ENCODE peak calls at places on chromosomes 16 and 17, in four cellular contexts. I, M, L and H are unnamed samples.

GRCh38 chr17:57328109-57328882 is 72.0 kb downstream of the MSI2 start:
- DNase-seq in M (no peak), L (no peak), I (no peak), H (no peak)

GRCh38 chr16:78396673-78397072 is 297.2 kb downstream of the WWOX start:
- DNase-seq in L (no peak), M (no peak), I (no peak), H (no peak)

GRCh38 chr17:77503916-77504651 is 363.3 kb downstream of the SEC14L1 start:
- DNase-seq in M (no peak), L (no peak), I (no peak), H (peak)

GRCh38 chr16:68866933-68867332 is 23.6 kb downstream of the TANGO6 start:
- DNase-seq in I (no peak), M (no peak), L (no peak), H (no peak)

GRCh38 chr17:44492706-44493272 is 10.4 kb downstream of the GPATCH8 start:
- DNase-seq in M (no peak), L (no peak), I (no peak), H (no peak)

GRCh38 chr17:74454197-74455024 is 12.0 kb upstream of the CD300A start:
- DNase-seq in L (no peak), M (peak), I (peak), H (peak)

GRCh38 chr17:4951486-4951885 is 567 bp downstream of the ENO3 start:
- DNase-seq in M (no peak), I (no peak), L (no peak), H (no peak)

GRCh38 chr17:77285594-77286390 is 145.0 kb downstream of the SEC14L1 start:
- DNase-seq in M (no peak), L (no peak), I (no peak), H (no peak)

GRCh38 chr17:17815062-17815406 is 21.8 kb downstream of the SREBF1 start:
- DNase-seq in M (no peak), I (no peak), L (no peak), H (no peak)

GRCh38 chr17:1294157-1294717 is 14.8 kb downstream of the TRARG1 start:
- DNase-seq in L (no peak), M (peak), I (no peak), H (no peak)

GRCh38 chr17:949623-950338 is 29.8 kb downstream of the NXN start:
- DNase-seq in I (no peak), L (no peak), M (no peak), H (peak)

GRCh38 chr17:9427460-9428315 is 147.9 kb downstream of the STX8 start:
- DNase-seq in M (no peak), L (no peak), I (no peak), H (peak)

GRCh38 chr17:55702150-55702549 is 20.5 kb downstream of the TMEM100 start:
- DNase-seq in M (no peak), I (no peak), L (no peak), H (no peak)

GRCh38 chr17:33052856-33053255 is 61.2 kb downstream of the SPACA3 start:
- DNase-seq in I (no peak), M (no peak), L (no peak), H (no peak)

GRCh38 chr16:78489631-78490030 is 390.2 kb downstream of the WWOX start:
- DNase-seq in M (no peak), L (no peak), I (no peak), H (no peak)

GRCh38 chr16:71846443-71846842 is 667 bp downstream of the ATXN1L start:
- DNase-seq in M (peak), L (no peak), I (no peak), H (no peak)

GRCh38 chr17:412211-413015 is 59.8 kb upstream of the RPH3AL start:
- DNase-seq in M (peak), L (no peak), I (no peak), H (peak)

GRCh38 chr17:63800783-63801182 is 26.4 kb upstream of the PSMC5 start:
- DNase-seq in L (no peak), M (no peak), I (no peak), H (no peak)

GRCh38 chr17:28227278-28228108 is 91.5 kb upstream of the TMEM97 start:
- DNase-seq in M (no peak), I (no peak), L (peak), H (peak)

GRCh38 chr16:16137110-16137509 is 86.2 kb downstream of the ABCC6 start:
- DNase-seq in M (no peak), L (no peak), I (no peak), H (no peak)

DNA sequence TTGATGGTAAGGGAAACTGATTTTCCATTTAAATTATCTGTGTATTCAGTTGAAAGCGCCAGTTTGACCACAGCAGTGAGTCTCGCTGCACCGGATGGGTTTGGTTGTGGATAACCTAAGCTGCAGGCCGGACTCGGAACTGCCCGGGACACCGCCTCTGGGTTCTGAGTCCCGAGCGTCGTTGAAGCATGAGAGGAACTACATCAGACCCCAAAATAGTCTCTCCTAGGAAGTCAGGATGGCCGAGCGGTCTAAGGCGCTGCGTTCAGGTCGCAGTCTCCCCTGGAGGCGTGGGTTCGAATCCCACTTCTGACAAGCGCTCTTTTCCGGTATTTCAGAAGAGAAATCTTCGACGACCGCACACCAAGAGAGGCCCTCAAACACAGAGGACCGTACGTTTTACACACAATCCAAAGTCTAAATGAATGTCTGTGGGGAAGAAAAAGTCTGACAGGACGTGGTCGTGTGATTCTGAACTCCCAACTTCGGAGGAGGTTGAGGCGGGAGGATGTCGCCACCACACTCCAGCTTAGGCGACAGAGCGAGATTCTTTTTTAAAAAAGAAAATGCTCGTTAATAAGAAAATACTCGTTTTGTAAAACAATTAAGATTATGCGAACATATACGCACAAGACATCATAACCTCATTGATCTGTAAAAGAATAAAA is 15.4 kb upstream of the PLLP start:
- DNase-seq in M (peak), I (peak), L (peak), H (peak)
- TF ChIP-seq CTCF in M (peak), I (no peak), L (peak), H (peak)

GRCh38 chr16:82395212-82395611 is 225.2 kb upstream of the MPHOSPH6 start:
- DNase-seq in L (no peak), M (no peak), I (no peak), H (no peak)

GRCh38 chr16:82396509-82396908 is 226.5 kb upstream of the MPHOSPH6 start:
- DNase-seq in M (no peak), I (no peak), L (no peak), H (no peak)

GRCh38 chr16:82386771-82387170 is 216.7 kb upstream of the MPHOSPH6 start:
- DNase-seq in L (no peak), I (no peak), M (no peak), H (no peak)

GRCh38 chr16:82391690-82392089 is 221.7 kb upstream of the MPHOSPH6 start:
- DNase-seq in M (no peak), I (no peak), L (no peak), H (no peak)
- TF ChIP-seq CTCF in M (no peak), I (no peak), L (no peak), H (no peak)

DNA sequence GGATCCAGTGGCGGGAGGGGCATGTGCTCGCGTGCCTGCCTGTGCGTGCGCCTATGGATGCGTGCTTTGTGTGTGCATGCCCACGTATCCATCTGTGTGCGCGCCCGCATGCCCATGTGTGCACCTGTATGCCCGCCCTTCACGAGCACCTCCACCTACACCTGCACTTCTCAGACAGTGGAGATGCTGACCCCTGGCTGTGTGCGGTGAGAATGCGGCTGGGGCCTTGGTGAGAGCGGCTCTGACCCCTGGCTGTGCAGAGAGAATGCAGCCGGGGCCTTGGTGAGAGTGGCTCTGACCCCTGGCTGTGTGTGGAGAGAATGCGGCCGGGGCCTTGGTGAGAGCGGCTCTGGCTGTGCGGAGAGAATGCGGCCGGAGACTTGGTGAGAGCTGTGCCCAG is 33.9 kb downstream of the AXIN1 start:
- DNase-seq in M (no peak), I (no peak), L (no peak), H (peak)
- TF ChIP-seq CTCF in M (peak), I (no peak), L (peak), H (peak)

DNA sequence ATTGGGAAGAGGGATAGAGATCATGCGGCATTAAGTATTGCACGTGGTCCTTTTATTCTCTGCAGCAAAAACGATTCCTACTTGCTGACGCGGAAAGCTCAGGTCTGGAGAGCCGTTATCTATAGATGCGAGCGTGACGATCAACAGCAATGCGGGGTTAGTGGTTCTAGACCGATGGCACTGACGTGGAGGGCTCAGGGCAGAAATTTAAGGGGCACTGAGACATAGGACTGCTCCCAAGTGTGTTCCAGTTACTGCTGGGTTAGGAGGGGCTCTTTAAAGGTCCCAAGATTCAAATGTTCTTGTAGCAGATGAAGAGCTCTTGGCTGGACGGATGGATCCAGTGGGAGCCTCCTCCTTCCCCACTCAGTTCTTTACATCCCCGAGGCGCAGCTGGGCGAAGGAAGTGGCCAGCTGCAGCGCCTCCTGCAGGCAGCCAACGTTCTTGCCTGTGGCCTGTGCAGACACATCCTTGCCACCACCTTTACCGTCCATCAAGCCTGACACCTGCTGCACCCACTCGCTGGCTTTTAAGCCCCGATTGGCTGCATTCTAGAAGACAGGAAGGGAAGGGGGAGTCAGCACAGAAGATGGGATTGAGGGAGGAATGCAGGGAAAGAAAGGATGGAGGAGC is 732 bp upstream of the EXOSC6 start:
- DNase-seq in L (no peak), M (peak), I (no peak), H (peak)
- TF ChIP-seq CTCF in L (peak), M (peak), I (no peak), H (peak)

GRCh38 chr17:2708585-2709172 is 2.9 kb downstream of the CLUH start:
- DNase-seq in I (no peak), L (no peak), M (no peak), H (no peak)

GRCh38 chr17:2705888-2706795 is 5.4 kb downstream of the CLUH start:
- DNase-seq in M (no peak), L (no peak), I (no peak), H (no peak)

GRCh38 chr17:2706911-2707510 is 4.6 kb downstream of the CLUH start:
- DNase-seq in I (no peak), M (no peak), L (no peak), H (no peak)

GRCh38 chr17:2709173-2709661 is 2.3 kb downstream of the CLUH start:
- DNase-seq in M (peak), L (no peak), I (no peak), H (no peak)

DNA sequence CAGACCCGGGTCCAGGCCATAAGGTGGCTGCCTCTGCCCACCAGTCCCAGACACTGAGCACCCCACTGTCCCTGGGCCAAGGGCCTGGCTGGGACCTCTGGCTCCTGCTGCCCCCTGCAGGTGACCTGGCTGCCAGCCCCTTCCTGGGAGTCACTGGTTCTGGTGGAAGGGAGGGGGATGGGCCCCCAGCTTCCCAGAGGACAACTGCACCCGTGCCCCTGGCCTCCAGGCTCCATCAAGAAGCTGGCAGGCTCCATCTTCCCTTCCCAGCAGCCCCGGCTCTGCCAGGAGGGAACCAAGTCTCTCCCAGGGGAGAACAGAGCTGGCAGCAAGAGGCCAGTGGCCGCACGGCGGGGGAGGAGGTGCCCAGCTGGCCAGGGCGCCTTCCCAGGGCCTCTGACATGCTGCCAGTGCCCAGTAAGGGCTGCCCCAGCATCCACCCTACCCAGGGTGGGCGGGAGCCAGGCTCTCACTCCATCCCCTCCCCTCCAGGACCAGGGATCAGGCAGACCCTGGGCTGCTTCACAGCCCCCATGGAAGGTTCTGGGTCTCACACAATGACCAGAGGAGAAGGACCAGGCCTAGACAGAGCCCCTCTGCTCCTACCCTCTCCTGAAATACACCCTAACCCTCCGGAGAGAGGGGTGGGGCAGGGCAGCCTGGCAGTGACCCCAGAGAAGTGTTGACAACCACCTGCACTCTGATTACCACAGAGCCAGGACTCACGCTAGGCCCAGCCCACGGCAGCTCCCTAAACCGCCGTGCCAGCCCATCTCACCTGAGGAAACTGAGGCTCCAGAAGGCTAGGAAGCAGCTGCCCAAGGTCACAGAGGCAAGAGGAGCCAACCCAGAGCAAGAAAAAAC is 3.6 kb downstream of the CLUH start:
- DNase-seq in I (no peak), L (no peak), M (peak), H (peak)
- TF ChIP-seq CTCF in I (no peak), L (peak), M (peak), H (peak)